ENCODE peak calls at places on chromosomes 1 and 21, in eight cellular contexts. S is thoracic aorta, E is WTC11, J is ovary, X is GM13977, W is AG10803, Z is AG09309, O is nephron progenitor cell. D is an unnamed sample.

GRCh38 chr1:27356277-27356627 is 10.5 kb downstream of the MAP3K6 start:
- DNase-seq in W (no peak), E (no peak), O (no peak), S (no peak), J (no peak), Z (no peak), X (no peak), D (no peak)

GRCh38 chr1:229535226-229535625 is 23.3 kb downstream of the ABCB10 start:
- DNase-seq in E (no peak), J (no peak), Z (no peak), O (no peak), S (no peak), W (no peak), X (no peak), D (no peak)

GRCh38 chr1:86154581-86155060 is 2.0 kb downstream of the COL24A1 start:
- DNase-seq in Z (peak; percentile 73), E (peak; percentile 38), S (no peak), X (no peak), O (peak; percentile 35), J (no peak), W (peak; percentile 86), D (peak; percentile 59)

GRCh38 chr1:199684686-199685273 is 342.7 kb upstream of the NR5A2 start:
- DNase-seq in J (no peak), S (no peak), W (peak; percentile 75), Z (peak; percentile 49), X (peak; percentile 31), O (peak; percentile 28), E (no peak), D (peak; percentile 59)

GRCh38 chr1:41530411-41530810 is 45.9 kb upstream of the EDN2 start:
- DNase-seq in O (no peak), W (no peak), Z (no peak), X (no peak), S (no peak), E (no peak), J (peak; percentile 6), D (no peak)

GRCh38 chr1:151547119-151547899 is 7.2 kb downstream of the TUFT1 start:
- DNase-seq in X (no peak), E (peak; percentile 64), O (peak; percentile 33), S (no peak), Z (peak; percentile 87), W (peak; percentile 98), J (peak; percentile 66), D (peak; percentile 87)

GRCh38 chr1:87330201-87330953 is 1.7 kb downstream of the LMO4 start:
- DNase-seq in J (peak; percentile 36), Z (no peak), O (peak; percentile 27), E (peak; percentile 32), S (no peak), W (peak; percentile 24), X (peak; percentile 55), D (no peak)

GRCh38 chr21:42739061-42739931 is 85.9 kb downstream of the PDE9A start:
- DNase-seq in J (no peak), W (peak; percentile 6), S (no peak), E (no peak), X (no peak), Z (peak; percentile 10), O (no peak), D (no peak)

GRCh38 chr1:38312753-38313152 is 266.2 kb upstream of the POU3F1 start:
- DNase-seq in X (no peak), O (no peak), Z (no peak), J (no peak), E (no peak), S (no peak), W (no peak), D (no peak)

GRCh38 chr1:168134132-168135041 is 2.3 kb downstream of the GPR161 start:
- DNase-seq in E (no peak), X (no peak), O (peak; percentile 13), S (no peak), W (no peak), J (no peak), Z (no peak), D (no peak)

GRCh38 chr1:173823776-173824314 is 628 bp upstream of the DARS2 start:
- DNase-seq in Z (no peak), E (no peak), S (no peak), J (no peak), O (no peak), X (no peak), W (peak; percentile 6), D (no peak)

GRCh38 chr1:99180915-99181314 is 83.4 kb upstream of the PLPPR4 start:
- DNase-seq in S (no peak), Z (no peak), E (no peak), O (no peak), W (no peak), X (no peak), J (no peak), D (no peak)

GRCh38 chr1:214029796-214030195 is 42.0 kb downstream of the PROX1 start:
- DNase-seq in X (no peak), O (no peak), W (peak; percentile 2), Z (no peak), J (no peak), E (no peak), S (no peak), D (no peak)

GRCh38 chr1:63824386-63824898 is 50.6 kb downstream of the ROR1 start:
- DNase-seq in X (no peak), J (no peak), E (no peak), O (no peak), Z (no peak), S (no peak), W (no peak), D (no peak)

GRCh38 chr1:160547371-160547901 is 24.4 kb upstream of the SLAMF6 start:
- DNase-seq in Z (no peak), W (no peak), E (no peak), J (no peak), O (no peak), S (no peak), X (no peak), D (no peak)

GRCh38 chr1:174297351-174297750 is 138.0 kb downstream of the RABGAP1L start:
- DNase-seq in O (no peak), W (no peak), E (peak; percentile 44), Z (no peak), S (no peak), X (no peak), J (no peak), D (no peak)

GRCh38 chr1:234292006-234292405 is 81.2 kb upstream of the COA6 start:
- DNase-seq in S (no peak), J (no peak), O (no peak), W (no peak), Z (no peak), E (no peak), X (no peak), D (no peak)

GRCh38 chr1:225426395-225427248 is 1.2 kb downstream of the LBR start:
- DNase-seq in X (peak; percentile 34), Z (no peak), J (peak; percentile 60), O (peak; percentile 33), S (no peak), W (peak; percentile 31), E (no peak), D (no peak)

GRCh38 chr1:205480349-205481278 is 23.9 kb upstream of the CDK18 start:
- DNase-seq in O (no peak), Z (no peak), X (peak; percentile 80), S (no peak), W (no peak), E (no peak), J (no peak), D (no peak)

DNA sequence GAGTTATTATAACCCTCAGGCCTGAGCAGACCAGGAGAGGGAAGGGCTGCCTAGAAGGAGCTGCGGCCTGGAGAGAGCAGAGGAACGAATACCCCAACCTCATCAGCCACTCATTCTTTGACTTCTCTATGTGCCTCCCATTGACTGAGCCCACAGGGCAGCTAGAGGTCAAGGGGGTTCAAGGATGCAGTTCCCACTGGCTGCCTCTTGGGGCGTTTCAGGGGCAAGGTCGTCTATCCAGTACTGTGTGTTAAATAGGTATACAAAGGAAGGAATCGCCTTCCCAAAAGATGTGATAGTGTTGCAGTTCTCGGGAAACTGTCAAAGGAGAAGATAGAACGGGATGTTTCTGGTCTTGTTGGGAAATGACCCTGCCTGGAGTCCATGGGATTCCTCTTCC is 250.6 kb downstream of the PRDM2 start:
- DNase-seq in J (no peak), E (peak; percentile 75), O (peak; percentile 28), W (no peak), S (no peak), X (peak; percentile 17), Z (no peak), D (no peak)
- TF ChIP-seq CTCF in J (no peak), E (peak; percentile 61), O (peak; percentile 40), W (peak; percentile 19), S (no peak), X (peak; percentile 25), Z (no peak), D (no peak)

DNA sequence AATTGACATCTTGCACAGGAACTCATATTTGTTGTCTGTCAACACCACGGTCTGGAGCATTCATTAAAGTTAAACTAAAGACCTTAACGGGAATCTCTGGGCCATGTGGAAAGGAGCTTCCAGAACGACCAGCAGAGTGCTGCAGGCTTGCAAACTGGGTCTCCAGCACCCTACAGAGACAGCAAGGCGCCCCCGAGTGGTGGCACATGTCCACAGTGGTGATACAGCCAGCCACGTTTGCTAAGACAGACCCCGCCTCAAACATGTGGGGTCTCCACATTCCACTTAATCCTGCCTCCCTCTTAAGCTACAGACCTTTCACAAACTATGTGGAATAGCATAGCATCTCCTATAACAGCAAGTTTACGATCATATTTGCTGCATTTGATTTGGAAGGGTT is 96.5 kb upstream of the BACE2 start:
- DNase-seq in W (no peak), O (peak; percentile 46), J (no peak), S (no peak), E (peak; percentile 76), Z (no peak), X (no peak), D (no peak)
- TF ChIP-seq CTCF in W (no peak), O (no peak), J (no peak), S (no peak), E (no peak), Z (no peak), X (peak; percentile 4), D (peak; percentile 28)

GRCh38 chr1:9448132-9449105 is 90.8 kb upstream of the SLC25A33 start:
- DNase-seq in E (no peak), O (peak; percentile 38), S (no peak), X (no peak), W (no peak), Z (no peak), J (no peak), D (no peak)
- TF ChIP-seq CTCF in E (no peak), O (no peak), S (no peak), X (no peak), W (peak; percentile 27), Z (peak; percentile 16), J (no peak), D (no peak)

DNA sequence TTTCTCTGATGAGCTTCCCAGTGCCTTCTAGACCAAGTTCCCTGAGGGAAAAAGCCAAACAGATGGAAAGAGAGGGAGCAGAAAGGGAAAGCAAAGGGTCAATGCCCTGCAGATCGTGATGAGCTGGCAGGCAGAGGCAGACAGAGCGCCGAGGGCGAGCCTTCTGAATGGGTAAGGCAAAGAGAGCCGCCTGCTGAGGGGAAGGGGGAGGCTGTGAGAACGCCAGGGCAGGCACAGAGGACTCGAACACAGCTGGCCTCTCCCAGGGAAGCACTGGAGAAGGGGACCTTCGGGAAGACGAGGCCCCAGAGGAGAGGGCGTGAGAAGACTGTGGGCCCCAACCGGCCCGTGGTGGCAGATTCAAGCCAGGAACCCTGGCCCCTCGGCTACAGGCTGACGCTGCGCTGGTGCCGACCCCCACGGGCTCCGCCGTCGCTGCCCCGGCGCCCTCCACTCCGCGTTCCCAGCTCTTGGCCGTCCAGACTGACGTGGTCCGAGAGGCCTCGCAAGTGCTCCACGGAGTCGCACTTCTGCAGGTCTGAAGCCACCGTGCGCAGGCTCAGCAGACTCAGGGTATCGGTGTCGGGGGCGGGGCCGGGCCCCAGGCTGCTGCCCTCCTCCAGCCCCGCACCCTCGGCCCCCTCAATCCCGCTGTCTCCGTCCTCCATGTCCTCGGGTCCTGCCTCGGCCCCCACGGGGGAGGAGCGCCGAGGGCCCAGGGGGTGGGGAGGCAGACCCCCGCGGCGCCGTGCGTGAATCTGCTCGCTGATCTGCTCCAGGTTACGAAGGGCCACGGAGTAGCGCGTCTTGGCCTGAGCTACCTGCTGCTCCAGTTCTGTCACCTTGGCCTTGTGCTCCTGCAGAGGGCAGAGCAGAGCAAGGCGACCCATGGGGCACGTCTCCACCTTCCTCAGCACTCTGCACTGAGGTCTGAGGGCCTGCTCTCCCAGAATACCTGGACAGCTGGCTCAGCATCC is 13.9 kb downstream of the SH3BP5L start:
- DNase-seq in J (no peak), E (peak; percentile 36), X (no peak), S (no peak), O (no peak), W (no peak), Z (no peak), D (no peak)
- TF ChIP-seq CTCF in J (no peak), E (no peak), X (peak; percentile 17), S (no peak), O (no peak), W (no peak), Z (no peak), D (no peak)

D was measured in HFF-Myc.